ENCODE peak calls at places on chromosomes 5 and 9, in four cellular contexts. N is endodermal cell; J is mesendoderm; V is CD4-positive, CD25-positive, alpha-beta regulatory T cell. O is an unnamed sample.
A peak's percentile ranks its signal among the peaks of the same experiment; 100 is the strongest.

GRCh38 chr9:125137200-125137599 is 6.1 kb downstream of the SCAI start:
- DNase-seq in N (no peak), J (no peak), V (no peak), O (no peak)

GRCh38 chr5:80689627-80690026 is 34.8 kb upstream of the DHFR start:
- DNase-seq in N (no peak), J (no peak), V (no peak), O (no peak)

GRCh38 chr9:118578467-118578866 is 790.8 kb downstream of the BRINP1 start:
- DNase-seq in N (no peak), J (no peak), V (no peak), O (no peak)

GRCh38 chr5:24110019-24110615 is 534.7 kb downstream of the CDH10 start:
- DNase-seq in N (no peak), J (peak; percentile 31), V (no peak), O (no peak)

GRCh38 chr5:173858675-173859121 is 29.5 kb upstream of the CPEB4 start:
- DNase-seq in N (no peak), J (no peak), V (no peak), O (no peak)

GRCh38 chr9:92759990-92760893 is 4.4 kb downstream of the BICD2 start:
- DNase-seq in N (no peak), J (no peak), V (no peak), O (peak; percentile 72)

GRCh38 chr5:140563554-140563953 is 844 bp downstream of the APBB3 start:
- DNase-seq in N (no peak), J (no peak), V (no peak), O (no peak)

GRCh38 chr5:126403156-126403555 is 20.1 kb upstream of the GRAMD2B start:
- DNase-seq in N (no peak), J (no peak), V (no peak), O (no peak)

GRCh38 chr9:29456940-29457339 is 1883.7 kb upstream of the C9orf72 start:
- DNase-seq in N (no peak), J (no peak), V (no peak), O (no peak)

GRCh38 chr5:108661030-108661429 is 86.7 kb upstream of the FER start:
- DNase-seq in N (no peak), J (no peak), V (no peak), O (no peak)

GRCh38 chr5:1476181-1476966 is 31.1 kb upstream of the SLC6A3 start:
- DNase-seq in N (no peak), J (no peak), V (no peak), O (no peak)

GRCh38 chr5:26942481-26942880 is 95.9 kb downstream of the CDH9 start:
- DNase-seq in N (no peak), J (no peak), V (no peak), O (no peak)

GRCh38 chr5:59107692-59108091 is 524.8 kb downstream of the RAB3C start:
- DNase-seq in N (no peak), J (no peak), V (no peak), O (no peak)

GRCh38 chr5:44320188-44320587 is 69.0 kb downstream of the FGF10 start:
- DNase-seq in N (no peak), J (no peak), V (no peak), O (no peak)

GRCh38 chr5:154794525-154795234 is 39.5 kb downstream of the LARP1 start:
- DNase-seq in N (no peak), J (peak; percentile 56), V (no peak), O (no peak)

GRCh38 chr5:31996909-31997308 is 177.2 kb downstream of the GOLPH3 start:
- DNase-seq in N (no peak), J (no peak), V (no peak), O (no peak)

GRCh38 chr9:108053555-108054061 is 564.0 kb upstream of the KLF4 start:
- DNase-seq in N (no peak), J (peak; percentile 45), V (no peak), O (peak; percentile 56)

GRCh38 chr9:15512889-15513288 is 2.1 kb upstream of the PSIP1 start:
- DNase-seq in N (peak; percentile 84), J (peak; percentile 64), V (no peak), O (no peak)
- H3K27ac ChIP-seq in N (no peak overlapping the region), J (peak overlapping the region; percentile 36), V (no peak overlapping the region), O (no peak overlapping the region)

GRCh38 chr9:82599550-82599949 is 463.4 kb downstream of the RASEF start:
- DNase-seq in N (no peak), J (no peak), V (no peak), O (no peak)

GRCh38 chr9:82600536-82601271 is 462.2 kb downstream of the RASEF start:
- DNase-seq in N (peak; percentile 47), J (no peak), V (no peak), O (no peak)

GRCh38 chr9:82604947-82605656 is 457.8 kb downstream of the RASEF start:
- DNase-seq in N (no peak), J (no peak), V (no peak), O (no peak)

GRCh38 chr9:82598254-82599039 is 464.5 kb downstream of the RASEF start:
- DNase-seq in N (no peak), J (no peak), V (no peak), O (no peak)

DNA sequence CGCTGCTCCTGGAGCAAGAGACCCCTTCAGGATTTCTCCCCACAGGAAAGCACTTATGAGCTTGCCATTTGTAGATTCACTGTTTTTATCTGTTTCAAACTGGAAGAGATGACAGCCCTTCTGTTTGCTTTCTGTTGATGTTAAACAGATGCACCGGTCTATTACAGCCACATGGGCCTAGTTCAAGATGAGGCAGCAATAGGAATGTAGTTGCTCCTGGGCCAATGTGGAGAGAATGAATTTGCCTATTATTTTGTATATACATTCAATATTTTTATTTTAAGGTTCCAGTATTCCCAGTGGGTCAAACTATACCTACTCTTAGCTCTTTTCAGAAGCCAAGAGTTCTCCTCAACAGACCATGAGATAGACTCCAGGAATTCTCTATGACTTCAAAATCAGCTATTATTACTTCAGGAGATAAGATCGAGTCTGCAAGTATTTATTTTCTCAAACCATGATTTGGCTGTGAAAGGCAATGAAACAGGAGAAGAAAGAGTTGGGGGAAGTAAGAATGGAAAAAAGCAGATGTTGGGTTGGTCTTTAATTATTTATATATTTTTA is 461.6 kb downstream of the RASEF start:
- DNase-seq in N (no peak), J (no peak), V (no peak), O (no peak)
- H3K4me1 ChIP-seq in N (peaks cover 4% of the 10 kb centered on the region), J (no peaks in the 10 kb centered on the region), V (no peaks in the 10 kb centered on the region), O (peaks cover 21% of the 10 kb centered on the region)

DNA sequence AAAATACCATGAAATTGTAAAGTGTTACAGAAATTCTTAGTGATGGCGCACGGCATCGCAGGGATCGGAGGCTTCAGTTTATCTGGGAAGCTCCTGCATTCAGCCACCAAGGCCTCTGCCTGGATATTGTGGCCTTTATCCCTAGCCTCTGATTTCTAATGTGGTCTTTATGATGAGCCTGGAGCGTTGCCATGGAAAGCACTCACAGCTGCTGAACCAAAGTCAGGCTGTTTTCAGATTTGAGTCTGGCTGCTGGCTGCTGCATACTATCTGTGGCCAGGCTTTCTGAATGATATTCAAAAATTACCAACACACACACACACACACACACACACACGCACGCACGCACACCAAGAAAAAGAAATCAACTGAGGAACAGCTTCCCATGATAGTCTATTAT is 101.1 kb upstream of the ZNF366 start:
- DNase-seq in N (no peak), J (no peak), V (no peak), O (no peak)
- H3K27ac ChIP-seq in N (no peak overlapping the region), J (no peak overlapping the region), V (no peak overlapping the region), O (no peak overlapping the region)

GRCh38 chr5:123090641-123091257 is 1.7 kb downstream of the PRDM6 start:
- DNase-seq in N (peak; percentile 82), J (peak; percentile 47), V (no peak), O (no peak)

GRCh38 chr5:123093279-123094226 is 4.5 kb downstream of the PRDM6 start:
- DNase-seq in N (peak; percentile 76), J (peak; percentile 67), V (no peak), O (no peak)

GRCh38 chr5:123092696-123093095 is 3.7 kb downstream of the PRDM6 start:
- DNase-seq in N (no peak), J (peak; percentile 13), V (no peak), O (no peak)

GRCh38 chr5:123091258-123091987 is 2.4 kb downstream of the PRDM6 start:
- DNase-seq in N (no peak), J (peak; percentile 21), V (no peak), O (no peak)

GRCh38 chr5:123091988-123092583 is 3.0 kb downstream of the PRDM6 start:
- DNase-seq in N (no peak), J (no peak), V (no peak), O (no peak)
- H3K4me1 ChIP-seq in N (peaks cover 17% of the 10 kb centered on the region), J (peaks cover 2% of the 10 kb centered on the region), V (peaks cover 7% of the 10 kb centered on the region), O (peaks cover 28% of the 10 kb centered on the region)

DNA sequence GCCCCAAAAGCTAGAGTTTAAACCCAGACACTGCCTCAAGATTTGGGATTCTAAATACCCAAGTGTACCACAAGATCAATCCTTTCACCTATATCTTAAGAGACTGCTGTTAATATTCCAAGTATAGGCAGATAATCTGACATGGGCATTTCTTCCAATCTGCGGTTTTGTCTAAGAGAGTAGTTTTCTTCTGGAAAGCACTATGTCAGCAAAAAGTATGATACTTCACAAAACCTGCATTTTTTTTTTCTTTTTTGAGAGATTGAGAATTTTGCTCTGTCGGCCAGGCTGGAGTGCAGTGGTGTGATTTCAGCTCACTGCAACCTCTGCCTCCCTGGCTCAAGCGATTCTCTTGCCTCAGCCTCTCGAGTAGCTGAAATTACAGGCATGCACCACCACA is 190.7 kb upstream of the TYRP1 start:
- DNase-seq in N (no peak), J (no peak), V (no peak), O (no peak)
- H3K27ac ChIP-seq in N (no peak overlapping the region), J (no peak overlapping the region), V (no peak overlapping the region), O (no peak overlapping the region)

DNA sequence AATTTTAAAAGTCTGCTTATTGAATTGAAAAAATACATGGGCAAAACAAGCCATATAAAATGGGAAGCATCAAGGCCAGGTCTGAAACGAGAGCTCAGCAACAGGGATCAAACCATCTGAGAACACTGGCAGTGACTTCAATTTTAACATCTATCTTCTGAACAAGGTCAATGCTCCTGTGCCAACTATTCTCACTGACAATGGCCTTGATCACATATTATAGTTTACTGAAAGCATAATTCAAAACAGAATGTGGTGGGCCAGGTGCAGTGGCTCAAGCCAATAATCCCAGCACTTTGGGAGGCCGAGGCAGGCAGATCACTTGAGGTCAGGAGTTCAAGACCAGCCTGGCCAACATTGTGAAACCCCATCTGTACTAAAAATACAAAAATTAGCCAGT is 9.0 kb downstream of the ECPAS start:
- DNase-seq in N (no peak), J (no peak), V (no peak), O (no peak)
- H3K4me1 ChIP-seq in N (no peaks in the 10 kb centered on the region), J (no peaks in the 10 kb centered on the region), V (peaks cover 4% of the 10 kb centered on the region), O (peaks cover 25% of the 10 kb centered on the region)

O was measured in lower lobe of right lung.